ENCODE peak calls at places on chromosomes 1 and 21, in nine cellular contexts. N, U, J, O, I, G, D, C and P are unnamed samples. For H3K9me3, the result is how much of the 10 kb centered on the place peaks cover.

GRCh38 chr1:112417985-112418607 is 22.1 kb downstream of the CTTNBP2NL start:
- DNase-seq in N (no peak), U (no peak), J (no peak), O (no peak), I (no peak), G (no peak), D (no peak), C (no peak), P (no peak)

GRCh38 chr1:48878191-48878940 is 101.7 kb upstream of the BEND5 start:
- DNase-seq in N (no peak), U (no peak), J (no peak), O (no peak), I (no peak), G (no peak), D (no peak), C (no peak), P (no peak)

GRCh38 chr1:179803916-179804315 is 60.8 kb downstream of the FAM163A start:
- DNase-seq in N (no peak), U (no peak), J (no peak), O (no peak), I (no peak), G (no peak), D (no peak), C (no peak), P (no peak)

GRCh38 chr1:172275478-172275877 is 145.0 kb upstream of the C1orf105 start:
- DNase-seq in N (no peak), U (no peak), J (no peak), O (no peak), I (no peak), G (no peak), D (no peak), C (no peak), P (no peak)

GRCh38 chr1:236176337-236177336 is 34.3 kb downstream of the GPR137B start:
- DNase-seq in N (no peak), U (no peak), J (no peak), O (no peak), I (no peak), G (no peak), D (no peak), C (no peak), P (no peak)

GRCh38 chr1:221869759-221870158 is 127.9 kb upstream of the DUSP10 start:
- DNase-seq in N (no peak), U (no peak), J (no peak), O (no peak), I (no peak), G (no peak), D (no peak), C (no peak), P (no peak)

GRCh38 chr1:162466797-162467196 is 30.8 kb upstream of the UHMK1 start:
- DNase-seq in N (no peak), U (no peak), J (no peak), O (no peak), I (no peak), G (no peak), D (no peak), C (no peak), P (no peak)

GRCh38 chr1:10520497-10520896 is 45.7 kb downstream of the PEX14 start:
- DNase-seq in N (no peak), U (no peak), J (no peak), O (no peak), I (no peak), G (no peak), D (no peak), C (no peak), P (no peak)

GRCh38 chr1:160951443-160952128 is 3.0 kb downstream of the ITLN2 start:
- DNase-seq in N (peak), U (no peak), J (peak), O (peak), I (peak), G (peak), D (peak), C (peak), P (peak)

GRCh38 chr1:93848352-93848883 is 30.6 kb downstream of the DNTTIP2 start:
- DNase-seq in N (no peak), U (no peak), J (no peak), O (no peak), I (no peak), G (no peak), D (no peak), C (no peak), P (no peak)

GRCh38 chr1:93847811-93848288 is 31.2 kb downstream of the DNTTIP2 start:
- DNase-seq in N (peak), U (peak), J (peak), O (peak), I (peak), G (peak), D (peak), C (peak), P (peak)

GRCh38 chr1:93845554-93846150 is 33.4 kb downstream of the DNTTIP2 start:
- DNase-seq in N (no peak), U (peak), J (no peak), O (no peak), I (no peak), G (peak), D (no peak), C (no peak), P (peak)

GRCh38 chr1:93846151-93846928 is 32.7 kb downstream of the DNTTIP2 start:
- DNase-seq in N (peak), U (peak), J (peak), O (peak), I (peak), G (peak), D (peak), C (peak), P (peak)

DNA sequence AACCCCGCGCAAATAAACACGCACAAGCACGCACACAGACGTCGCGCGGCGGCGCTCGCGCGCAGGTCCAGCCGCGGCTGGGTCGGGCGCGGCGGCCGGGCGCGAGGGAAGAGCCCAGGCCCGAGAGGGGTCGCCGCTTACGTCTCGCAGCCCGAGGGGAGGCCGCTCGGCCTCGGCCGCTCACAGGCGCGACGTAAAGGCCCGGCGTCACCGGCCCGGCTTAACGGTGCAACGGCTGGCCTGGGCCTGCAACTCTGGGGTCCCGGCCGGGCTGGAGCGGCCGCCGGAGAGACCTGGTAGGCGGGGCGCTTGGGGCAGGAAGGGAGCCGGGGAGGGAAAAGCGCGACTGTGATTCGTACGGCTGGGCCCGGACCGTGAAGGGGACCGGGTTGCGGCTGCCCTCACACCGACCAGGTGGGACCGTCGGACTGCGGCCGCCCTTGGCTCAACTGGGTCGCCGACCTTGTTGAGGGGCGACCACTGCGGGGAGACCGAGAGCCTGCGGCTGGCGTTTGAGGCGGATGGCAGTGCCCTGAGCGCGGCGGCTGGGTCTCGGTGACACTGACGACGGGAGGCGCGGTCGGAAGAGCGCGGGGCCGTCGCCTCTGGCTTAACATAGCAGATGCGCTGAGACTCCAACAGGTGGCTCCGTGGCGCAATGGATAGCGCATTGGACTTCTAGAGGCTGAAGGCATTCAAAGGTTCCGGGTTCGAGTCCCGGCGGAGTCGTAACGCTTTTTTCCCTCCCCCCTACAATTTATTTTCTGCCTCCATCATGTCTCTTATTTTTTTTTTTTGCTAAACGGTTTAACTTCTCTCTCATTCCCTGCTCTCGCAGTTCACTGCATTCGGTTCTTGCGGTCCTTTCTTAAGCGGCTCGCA is 31.8 kb downstream of the DNTTIP2 start:
- DNase-seq in N (peak), U (peak), J (peak), O (peak), I (peak), G (peak), D (peak), C (peak), P (peak)
- TF ChIP-seq CTCF in N (no peak), U (no peak), J (peak), O (no peak), I (no peak), G (peak), D (no peak), C (no peak), P (no peak)

GRCh38 chr21:37227071-37228002 is 39.8 kb downstream of the VPS26C start:
- DNase-seq in N (no peak), U (peak), J (no peak), O (no peak), I (no peak), G (no peak), D (no peak), C (no peak), P (no peak)

GRCh38 chr21:37226356-37226920 is 40.7 kb downstream of the VPS26C start:
- DNase-seq in N (no peak), U (peak), J (no peak), O (no peak), I (no peak), G (no peak), D (no peak), C (no peak), P (no peak)

GRCh38 chr21:37224861-37225260 is 42.3 kb downstream of the VPS26C start:
- DNase-seq in N (no peak), U (peak), J (no peak), O (no peak), I (no peak), G (no peak), D (no peak), C (no peak), P (no peak)

GRCh38 chr21:37223804-37224345 is 43.3 kb downstream of the VPS26C start:
- DNase-seq in N (no peak), U (peak), J (no peak), O (no peak), I (no peak), G (no peak), D (no peak), C (no peak), P (no peak)

GRCh38 chr21:37225440-37225839 is 41.7 kb downstream of the VPS26C start:
- DNase-seq in N (no peak), U (peak), J (no peak), O (peak), I (no peak), G (no peak), D (no peak), C (no peak), P (no peak)
- H3K4me3 ChIP-seq in N (no peak), U (no peak), J (no peak), O (peak), I (no peak), G (no peak), D (no peak), C (no peak), P (no peak)

DNA sequence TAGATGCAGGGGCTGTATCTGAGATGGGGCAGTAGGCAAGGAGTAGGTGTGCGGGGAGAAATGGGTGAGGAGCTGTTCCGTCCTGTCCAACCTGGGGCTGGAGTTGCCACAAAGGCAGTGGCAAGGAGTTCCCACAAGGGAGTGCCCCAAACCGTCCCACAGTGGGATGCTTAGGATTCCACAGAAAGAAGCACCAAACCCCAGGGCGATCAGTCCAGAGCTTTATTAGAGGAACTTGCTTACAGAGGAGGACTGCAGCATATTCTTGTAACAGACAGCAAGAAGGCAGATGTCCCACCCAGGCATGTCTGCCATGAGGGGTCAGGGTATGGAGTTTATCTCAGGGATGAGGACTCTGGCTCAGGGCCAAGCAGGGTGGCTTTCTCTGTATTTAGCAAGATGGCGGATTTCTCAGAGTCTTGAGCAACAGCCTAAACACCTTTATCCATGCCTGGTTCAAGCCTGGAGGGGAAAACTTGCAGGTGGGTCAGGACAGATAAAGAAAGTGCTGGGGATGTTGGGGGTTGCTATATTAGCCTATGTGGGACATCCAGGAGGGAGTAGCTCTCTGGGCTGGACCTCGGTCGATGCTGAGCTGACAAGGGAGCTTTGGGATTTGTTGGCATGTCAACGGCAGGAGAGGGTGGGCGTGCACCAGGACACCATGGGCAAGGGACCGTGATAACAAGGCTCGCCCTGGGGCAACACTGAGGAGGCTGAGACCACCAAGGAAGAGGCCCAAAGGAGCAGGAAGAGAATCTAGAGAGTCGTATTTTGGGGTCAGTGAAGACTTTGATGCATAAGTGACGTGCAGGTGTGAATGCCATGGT is 32.8 kb downstream of the OBSCN start:
- DNase-seq in N (no peak), U (no peak), J (no peak), O (no peak), I (no peak), G (no peak), D (no peak), C (no peak), P (no peak)
- H3K9me3 ChIP-seq in N (under half), U (under half), J (under half), O (under half), I (under half), G (half or more), D (under half), C (under half), P (under half)

GRCh38 chr1:56927986-56928385 is 37.8 kb downstream of the C8B start:
- DNase-seq in N (no peak), U (no peak), J (no peak), O (no peak), I (no peak), G (no peak), D (no peak), C (no peak), P (no peak)
- TF ChIP-seq CTCF in N (no peak), U (no peak), J (no peak), O (no peak), I (no peak), G (no peak), D (no peak), C (no peak), P (no peak)

DNA sequence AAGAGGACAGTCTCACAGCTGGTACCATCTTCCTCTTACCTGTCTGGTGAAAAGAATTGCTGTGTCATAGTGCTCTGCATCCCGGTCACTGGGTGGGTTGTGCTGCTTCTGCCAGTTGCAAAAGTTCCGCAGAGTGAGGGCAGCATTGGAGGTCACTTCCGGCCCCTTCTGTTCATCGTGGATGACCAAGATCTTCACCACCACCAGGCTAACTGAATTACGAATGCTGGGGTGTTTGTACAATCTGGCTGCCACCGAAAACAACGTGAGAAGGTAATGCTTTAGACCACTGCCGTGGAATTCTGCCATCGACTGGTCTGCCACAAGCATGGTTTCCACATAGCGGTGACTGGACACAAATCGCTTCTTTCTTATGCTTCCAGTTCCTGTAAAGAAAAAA is 2.9 kb downstream of the ADAMTS1 start:
- DNase-seq in N (no peak), U (no peak), J (no peak), O (no peak), I (no peak), G (no peak), D (no peak), C (no peak), P (no peak)
- H3K4me3 ChIP-seq in N (peak), U (peak), J (peak), O (no peak), I (peak), G (no peak), D (peak), C (peak), P (no peak)

GRCh38 chr1:247102381-247102780 is 1.8 kb downstream of the ZNF669 start:
- DNase-seq in N (no peak), U (no peak), J (no peak), O (no peak), I (no peak), G (no peak), D (no peak), C (no peak), P (no peak)

GRCh38 chr1:247104965-247105364 is 809 bp upstream of the ZNF669 start:
- DNase-seq in N (no peak), U (peak), J (no peak), O (no peak), I (no peak), G (no peak), D (no peak), C (no peak), P (no peak)

GRCh38 chr1:247096958-247097357 is 7.2 kb downstream of the ZNF669 start:
- DNase-seq in N (no peak), U (no peak), J (no peak), O (no peak), I (no peak), G (no peak), D (no peak), C (no peak), P (no peak)

GRCh38 chr1:247103777-247104591 is at the start of gene ZNF669:
- DNase-seq in N (peak), U (peak), J (peak), O (peak), I (peak), G (peak), D (peak), C (peak), P (peak)

GRCh38 chr1:247100676-247101279 is 3.4 kb downstream of the ZNF669 start:
- DNase-seq in N (no peak), U (no peak), J (no peak), O (no peak), I (no peak), G (no peak), D (no peak), C (no peak), P (no peak)
- H3K9me3 ChIP-seq in N (under half), U (under half), J (under half), O (under half), I (under half), G (under half), D (under half), C (under half), P (under half)

DNA sequence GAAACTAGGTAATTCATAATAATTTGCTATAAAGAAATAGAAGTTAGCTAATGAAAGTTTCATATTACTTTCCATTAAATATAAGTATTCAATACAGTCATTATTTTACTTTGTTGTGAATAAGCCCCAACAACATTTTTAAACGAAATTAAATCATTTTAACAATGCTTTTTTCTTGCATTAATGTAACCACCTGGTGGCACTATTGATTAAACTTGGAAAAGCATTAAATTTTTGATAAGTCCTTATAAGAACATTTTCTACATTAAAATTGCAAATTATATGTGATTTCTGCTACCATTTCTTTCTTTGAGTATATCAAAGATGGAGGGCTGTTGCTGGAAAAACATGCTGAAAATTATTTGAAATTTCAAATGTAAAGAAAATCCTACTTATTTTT is 918.8 kb upstream of the TMPRSS15 start:
- DNase-seq in N (no peak), U (no peak), J (no peak), O (no peak), I (no peak), G (no peak), D (no peak), C (no peak), P (no peak)
- TF ChIP-seq CTCF in N (peak), U (no peak), J (peak), O (no peak), I (no peak), G (peak), D (peak), C (no peak), P (no peak)

DNA sequence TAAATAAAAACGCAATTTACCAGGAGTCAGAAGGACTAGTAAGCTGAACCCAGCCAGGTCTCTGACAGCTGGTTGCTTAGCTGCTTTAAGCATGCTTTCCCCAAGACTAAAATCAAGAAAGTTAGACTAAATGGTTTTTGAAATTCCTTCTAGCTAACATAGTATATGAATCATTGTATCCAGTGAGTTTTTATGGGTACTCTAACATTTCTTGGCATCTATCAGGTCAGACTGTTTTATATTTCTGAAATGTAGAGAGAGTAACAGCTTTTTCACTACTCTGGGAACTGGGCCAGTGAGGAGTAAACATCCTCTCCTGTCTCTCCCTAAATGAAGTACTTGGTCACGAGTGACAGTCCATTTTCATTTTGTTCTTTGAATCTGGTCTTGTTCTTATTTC is 47.4 kb downstream of the PKN2 start:
- DNase-seq in N (no peak), U (no peak), J (no peak), O (no peak), I (no peak), G (no peak), D (no peak), C (no peak), P (no peak)
- H3K4me3 ChIP-seq in N (no peak), U (peak), J (no peak), O (no peak), I (no peak), G (no peak), D (no peak), C (no peak), P (no peak)

GRCh38 chr1:2334366-2334765 is 57.0 kb downstream of the MORN1 start:
- DNase-seq in N (no peak), U (no peak), J (no peak), O (no peak), I (no peak), G (no peak), D (no peak), C (no peak), P (no peak)
- H3K9me3 ChIP-seq in N (under half), U (under half), J (under half), O (under half), I (under half), G (under half), D (under half), C (under half), P (under half)

GRCh38 chr21:42113926-42114409 is 42.9 kb downstream of the UMODL1 start:
- DNase-seq in N (no peak), U (no peak), J (peak), O (no peak), I (peak), G (no peak), D (no peak), C (no peak), P (no peak)
- TF ChIP-seq CTCF in N (no peak), U (no peak), J (peak), O (no peak), I (no peak), G (peak), D (no peak), C (no peak), P (no peak)